ENCODE peak calls at places on chromosomes 13 and 19, in four cellular contexts. W is A549, Y is NB4, B is AG04450. V is an unnamed sample.

GRCh38 chr19:56964526-56964925 is 124.0 kb upstream of the PEG3 start:
- DNase-seq in W (no peak), Y (no peak), B (no peak), V (no peak)

GRCh38 chr13:59319276-59319675 is 844.5 kb downstream of the DIAPH3 start:
- DNase-seq in W (no peak), Y (no peak), B (no peak), V (no peak)

GRCh38 chr13:59680429-59681024 is 483.2 kb downstream of the DIAPH3 start:
- DNase-seq in W (no peak), Y (peak; percentile 36), B (no peak), V (peak; percentile 45)

GRCh38 chr13:40897058-40897457 is 107.6 kb downstream of the SLC25A15 start:
- DNase-seq in W (no peak), Y (no peak), B (no peak), V (no peak)

GRCh38 chr19:31515931-31516330 is 166.7 kb upstream of the TSHZ3 start:
- DNase-seq in W (no peak), Y (no peak), B (no peak), V (peak; percentile 34)

GRCh38 chr13:76816394-76816793 is 69.8 kb downstream of the KCTD12 start:
- DNase-seq in W (no peak), Y (no peak), B (no peak), V (no peak)

GRCh38 chr13:30681489-30682242 is 53.7 kb upstream of the ALOX5AP start:
- DNase-seq in W (no peak), Y (peak; percentile 35), B (peak; percentile 39), V (peak; percentile 80)

GRCh38 chr19:17877696-17878095 is 6.0 kb downstream of the SLC5A5 start:
- DNase-seq in W (no peak), Y (no peak), B (no peak), V (no peak)

GRCh38 chr19:52535831-52536800 is 8.6 kb downstream of the ZNF808 start:
- DNase-seq in W (no peak), Y (peak; percentile 88), B (peak; percentile 24), V (peak; percentile 70)

GRCh38 chr13:102772042-102772425 is 1.6 kb downstream of the TEX30 start:
- DNase-seq in W (no peak), Y (peak; percentile 77), B (no peak), V (no peak)

GRCh38 chr19:49800771-49801170 is 12.3 kb downstream of the FUZ start:
- DNase-seq in W (no peak), Y (no peak), B (no peak), V (no peak)

GRCh38 chr19:49801966-49802661 is 11.0 kb downstream of the FUZ start:
- DNase-seq in W (no peak), Y (no peak), B (peak; percentile 74), V (peak; percentile 89)

GRCh38 chr19:49802836-49803528 is 10.1 kb downstream of the FUZ start:
- DNase-seq in W (no peak), Y (no peak), B (no peak), V (no peak)

GRCh38 chr19:49799798-49800376 is 13.2 kb downstream of the FUZ start:
- DNase-seq in W (no peak), Y (peak; percentile 30), B (no peak), V (no peak)

GRCh38 chr19:49801401-49801888 is 11.6 kb downstream of the FUZ start:
- DNase-seq in W (no peak), Y (no peak), B (no peak), V (peak; percentile 31)
- H3K4me3 ChIP-seq in W (no peak overlapping the region), Y (no peak overlapping the region), B (peak overlapping the region; percentile 64), V (no peak overlapping the region)

GRCh38 chr19:4636761-4637160 is 2.6 kb upstream of the TNFAIP8L1 start:
- DNase-seq in W (no peak), Y (no peak), B (no peak), V (no peak)
- H3K4me3 ChIP-seq in W (no peak overlapping the region), Y (no peak overlapping the region), B (no peak overlapping the region), V (no peak overlapping the region)

DNA sequence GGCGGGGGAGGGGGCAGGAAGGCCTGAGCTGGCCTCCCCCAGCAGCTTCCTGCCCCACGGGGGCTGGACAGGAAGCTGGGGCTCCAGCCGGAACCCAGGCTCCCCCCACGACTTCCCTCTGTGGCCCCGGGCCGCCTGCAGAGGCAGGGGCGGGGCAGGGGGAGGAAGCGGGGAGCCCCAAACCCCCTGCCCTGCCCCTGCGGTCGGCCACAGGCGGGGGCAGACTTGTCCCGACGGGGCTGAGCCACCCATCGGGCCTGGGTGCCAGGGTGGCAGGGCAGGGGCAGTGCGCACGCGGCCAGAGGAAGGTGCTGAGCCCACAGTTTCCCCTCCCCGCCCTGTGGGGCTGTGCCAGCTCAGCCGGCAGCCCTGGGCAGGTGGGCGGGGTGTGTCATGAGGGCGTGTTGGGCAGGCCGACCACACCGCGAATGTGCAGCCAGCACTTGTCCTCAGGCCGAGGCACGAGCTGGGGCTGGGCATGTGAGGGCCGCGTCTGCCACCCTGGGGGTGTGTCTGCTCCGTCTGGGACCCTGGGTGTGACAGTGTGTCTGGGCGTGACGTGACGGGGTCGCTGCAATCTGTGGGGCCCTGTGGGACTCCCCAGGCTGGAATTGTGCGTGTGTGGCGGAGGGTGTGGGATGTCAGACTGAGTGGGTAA is 17.7 kb downstream of the CCDC97 start:
- DNase-seq in W (no peak), Y (peak; percentile 91), B (no peak), V (peak; percentile 42)
- H3K4me3 ChIP-seq in W (no peak overlapping the region), Y (peak overlapping the region; percentile 25), B (no peak overlapping the region), V (no peak overlapping the region)

GRCh38 chr13:113862766-113863510 is 938 bp downstream of the GAS6 start:
- DNase-seq in W (peak; percentile 32), Y (no peak), B (no peak), V (no peak)

GRCh38 chr13:113860579-113861432 is 3.1 kb downstream of the GAS6 start:
- DNase-seq in W (no peak), Y (no peak), B (no peak), V (no peak)

GRCh38 chr13:113863511-113864302 is at the start of gene GAS6:
- DNase-seq in W (peak; percentile 33), Y (no peak), B (no peak), V (no peak)

GRCh38 chr13:113861433-113862030 is 2.3 kb downstream of the GAS6 start:
- DNase-seq in W (no peak), Y (no peak), B (no peak), V (no peak)

GRCh38 chr13:113862191-113862765 is 1.6 kb downstream of the GAS6 start:
- DNase-seq in W (no peak), Y (no peak), B (no peak), V (no peak)
- H3K4me3 ChIP-seq in W (no peak overlapping the region), Y (no peak overlapping the region), B (peak overlapping the region; percentile 82), V (peak overlapping the region; percentile 87)

V was measured in fibroblast of mammary gland.